ENCODE peak calls at places on chromosomes 1 and 21, in ten cellular contexts. One of them, this sample, is unnamed.

GRCh38 chr21:37658994-37659458 is 257.2 kb downstream of the KCNJ6 start:
- DNase-seq in fibroblast of the conjunctiva: no peak
- DNase-seq in T-helper 2 cell: no peak
- DNase-seq in GM12891: no peak
- DNase-seq in RCC 7860: peak; percentile 48
- DNase-seq in right cardiac atrium: no peak
- DNase-seq in substantia nigra: no peak
- DNase-seq in mesenteric fat pad: no peak
- DNase-seq in head of caudate nucleus: no peak
- DNase-seq in activated CD4-positive, alpha-beta T cell treated with anti-CD3 and anti-CD28 coated beads, Interleukin-2, amount 10 ng/mL, durations not matched to agents 7 days and 5 days: no peak
- DNase-seq in this sample: no peak

GRCh38 chr1:44676484-44677200 is 2.1 kb downstream of the ARMH1 start:
- DNase-seq in fibroblast of the conjunctiva: no peak
- DNase-seq in T-helper 2 cell: no peak
- DNase-seq in GM12891: no peak
- DNase-seq in RCC 7860: peak; percentile 23
- DNase-seq in right cardiac atrium: no peak
- DNase-seq in substantia nigra: no peak
- DNase-seq in mesenteric fat pad: no peak
- DNase-seq in head of caudate nucleus: no peak
- DNase-seq in activated CD4-positive, alpha-beta T cell treated with anti-CD3 and anti-CD28 coated beads, Interleukin-2, amount 10 ng/mL, durations not matched to agents 7 days and 5 days: no peak
- DNase-seq in this sample: no peak

GRCh38 chr21:20570824-20571232 is 427.4 kb upstream of the NCAM2 start:
- DNase-seq in fibroblast of the conjunctiva: no peak
- DNase-seq in T-helper 2 cell: no peak
- DNase-seq in GM12891: no peak
- DNase-seq in RCC 7860: no peak
- DNase-seq in right cardiac atrium: no peak
- DNase-seq in substantia nigra: no peak
- DNase-seq in mesenteric fat pad: no peak
- DNase-seq in head of caudate nucleus: no peak
- DNase-seq in activated CD4-positive, alpha-beta T cell treated with anti-CD3 and anti-CD28 coated beads, Interleukin-2, amount 10 ng/mL, durations not matched to agents 7 days and 5 days: no peak
- DNase-seq in this sample: no peak

GRCh38 chr1:43359696-43360095 is 915 bp downstream of the CDC20 start:
- DNase-seq in fibroblast of the conjunctiva: no peak
- DNase-seq in T-helper 2 cell: no peak
- DNase-seq in GM12891: no peak
- DNase-seq in RCC 7860: peak; percentile 48
- DNase-seq in right cardiac atrium: no peak
- DNase-seq in substantia nigra: no peak
- DNase-seq in mesenteric fat pad: no peak
- DNase-seq in head of caudate nucleus: no peak
- DNase-seq in activated CD4-positive, alpha-beta T cell treated with anti-CD3 and anti-CD28 coated beads, Interleukin-2, amount 10 ng/mL, durations not matched to agents 7 days and 5 days: no peak
- DNase-seq in this sample: no peak

GRCh38 chr21:40562603-40563002 is 284.4 kb downstream of the DSCAM start:
- DNase-seq in fibroblast of the conjunctiva: no peak
- DNase-seq in T-helper 2 cell: no peak
- DNase-seq in GM12891: no peak
- DNase-seq in RCC 7860: no peak
- DNase-seq in right cardiac atrium: no peak
- DNase-seq in substantia nigra: no peak
- DNase-seq in mesenteric fat pad: no peak
- DNase-seq in head of caudate nucleus: no peak
- DNase-seq in activated CD4-positive, alpha-beta T cell treated with anti-CD3 and anti-CD28 coated beads, Interleukin-2, amount 10 ng/mL, durations not matched to agents 7 days and 5 days: no peak
- DNase-seq in this sample: no peak

GRCh38 chr21:19621837-19622496 is 1218.4 kb upstream of the TMPRSS15 start:
- DNase-seq in fibroblast of the conjunctiva: no peak
- DNase-seq in T-helper 2 cell: no peak
- DNase-seq in GM12891: no peak
- DNase-seq in RCC 7860: no peak
- DNase-seq in right cardiac atrium: no peak
- DNase-seq in substantia nigra: no peak
- DNase-seq in mesenteric fat pad: no peak
- DNase-seq in head of caudate nucleus: no peak
- DNase-seq in activated CD4-positive, alpha-beta T cell treated with anti-CD3 and anti-CD28 coated beads, Interleukin-2, amount 10 ng/mL, durations not matched to agents 7 days and 5 days: no peak
- DNase-seq in this sample: no peak

GRCh38 chr1:8097077-8097799 is 71.1 kb upstream of the ERRFI1 start:
- DNase-seq in fibroblast of the conjunctiva: no peak
- DNase-seq in T-helper 2 cell: no peak
- DNase-seq in GM12891: no peak
- DNase-seq in RCC 7860: peak; percentile 99
- DNase-seq in right cardiac atrium: no peak
- DNase-seq in substantia nigra: no peak
- DNase-seq in mesenteric fat pad: no peak
- DNase-seq in head of caudate nucleus: no peak
- DNase-seq in activated CD4-positive, alpha-beta T cell treated with anti-CD3 and anti-CD28 coated beads, Interleukin-2, amount 10 ng/mL, durations not matched to agents 7 days and 5 days: no peak
- DNase-seq in this sample: no peak

GRCh38 chr1:52296345-52296744 is 69.7 kb downstream of the CC2D1B start:
- DNase-seq in fibroblast of the conjunctiva: peak; percentile 40
- DNase-seq in T-helper 2 cell: no peak
- DNase-seq in GM12891: peak; percentile 30
- DNase-seq in RCC 7860: peak; percentile 65
- DNase-seq in right cardiac atrium: no peak
- DNase-seq in substantia nigra: no peak
- DNase-seq in mesenteric fat pad: no peak
- DNase-seq in head of caudate nucleus: no peak
- DNase-seq in activated CD4-positive, alpha-beta T cell treated with anti-CD3 and anti-CD28 coated beads, Interleukin-2, amount 10 ng/mL, durations not matched to agents 7 days and 5 days: peak; percentile 13
- DNase-seq in this sample: no peak

GRCh38 chr1:60068393-60069045 is 5.1 kb downstream of the C1orf87 start:
- DNase-seq in fibroblast of the conjunctiva: peak; percentile 76
- DNase-seq in T-helper 2 cell: no peak
- DNase-seq in GM12891: no peak
- DNase-seq in RCC 7860: no peak
- DNase-seq in right cardiac atrium: no peak
- DNase-seq in substantia nigra: no peak
- DNase-seq in mesenteric fat pad: no peak
- DNase-seq in head of caudate nucleus: no peak
- DNase-seq in activated CD4-positive, alpha-beta T cell treated with anti-CD3 and anti-CD28 coated beads, Interleukin-2, amount 10 ng/mL, durations not matched to agents 7 days and 5 days: no peak
- DNase-seq in this sample: no peak

GRCh38 chr21:25639922-25640670 is 1.0 kb downstream of the JAM2 start:
- DNase-seq in fibroblast of the conjunctiva: no peak
- DNase-seq in T-helper 2 cell: no peak
- DNase-seq in GM12891: no peak
- DNase-seq in RCC 7860: no peak
- DNase-seq in right cardiac atrium: peak; percentile 73
- DNase-seq in substantia nigra: peak; percentile 63
- DNase-seq in mesenteric fat pad: no peak
- DNase-seq in head of caudate nucleus: peak; percentile 55
- DNase-seq in activated CD4-positive, alpha-beta T cell treated with anti-CD3 and anti-CD28 coated beads, Interleukin-2, amount 10 ng/mL, durations not matched to agents 7 days and 5 days: no peak
- DNase-seq in this sample: no peak

GRCh38 chr1:230153655-230154296 is 86.7 kb downstream of the GALNT2 start:
- DNase-seq in fibroblast of the conjunctiva: peak; percentile 52
- DNase-seq in T-helper 2 cell: no peak
- DNase-seq in GM12891: no peak
- DNase-seq in RCC 7860: no peak
- DNase-seq in right cardiac atrium: peak; percentile 78
- DNase-seq in substantia nigra: no peak
- DNase-seq in mesenteric fat pad: no peak
- DNase-seq in head of caudate nucleus: peak; percentile 75
- DNase-seq in activated CD4-positive, alpha-beta T cell treated with anti-CD3 and anti-CD28 coated beads, Interleukin-2, amount 10 ng/mL, durations not matched to agents 7 days and 5 days: no peak
- DNase-seq in this sample: no peak

GRCh38 chr1:233240839-233241682 is 54.5 kb downstream of the PCNX2 start:
- DNase-seq in fibroblast of the conjunctiva: peak; percentile 14
- DNase-seq in T-helper 2 cell: no peak
- DNase-seq in GM12891: peak; percentile 11
- DNase-seq in RCC 7860: no peak
- DNase-seq in right cardiac atrium: peak; percentile 87
- DNase-seq in substantia nigra: peak; percentile 63
- DNase-seq in mesenteric fat pad: no peak
- DNase-seq in head of caudate nucleus: peak; percentile 80
- DNase-seq in activated CD4-positive, alpha-beta T cell treated with anti-CD3 and anti-CD28 coated beads, Interleukin-2, amount 10 ng/mL, durations not matched to agents 7 days and 5 days: peak; percentile 42
- DNase-seq in this sample: no peak

GRCh38 chr1:52727114-52727586 is 897 bp downstream of the ZYG11B start:
- DNase-seq in fibroblast of the conjunctiva: no peak
- DNase-seq in T-helper 2 cell: no peak
- DNase-seq in GM12891: no peak
- DNase-seq in RCC 7860: no peak
- DNase-seq in right cardiac atrium: peak; percentile 50
- DNase-seq in substantia nigra: no peak
- DNase-seq in mesenteric fat pad: peak; percentile 81
- DNase-seq in head of caudate nucleus: peak; percentile 23
- DNase-seq in activated CD4-positive, alpha-beta T cell treated with anti-CD3 and anti-CD28 coated beads, Interleukin-2, amount 10 ng/mL, durations not matched to agents 7 days and 5 days: no peak
- DNase-seq in this sample: no peak

GRCh38 chr21:42309753-42310213 is 5.4 kb downstream of the TFF3 start:
- DNase-seq in fibroblast of the conjunctiva: no peak
- DNase-seq in T-helper 2 cell: peak; percentile 53
- DNase-seq in GM12891: peak; percentile 83
- DNase-seq in RCC 7860: no peak
- DNase-seq in right cardiac atrium: peak; percentile 69
- DNase-seq in substantia nigra: no peak
- DNase-seq in mesenteric fat pad: peak; percentile 88
- DNase-seq in head of caudate nucleus: peak; percentile 79
- DNase-seq in activated CD4-positive, alpha-beta T cell treated with anti-CD3 and anti-CD28 coated beads, Interleukin-2, amount 10 ng/mL, durations not matched to agents 7 days and 5 days: peak; percentile 78
- DNase-seq in this sample: no peak

GRCh38 chr1:245154429-245155185 is at the start of gene KIF26B:
- DNase-seq in fibroblast of the conjunctiva: no peak
- DNase-seq in T-helper 2 cell: no peak
- DNase-seq in GM12891: peak; percentile 41
- DNase-seq in RCC 7860: peak; percentile 75
- DNase-seq in right cardiac atrium: peak; percentile 68
- DNase-seq in substantia nigra: no peak
- DNase-seq in mesenteric fat pad: no peak
- DNase-seq in head of caudate nucleus: peak; percentile 47
- DNase-seq in activated CD4-positive, alpha-beta T cell treated with anti-CD3 and anti-CD28 coated beads, Interleukin-2, amount 10 ng/mL, durations not matched to agents 7 days and 5 days: peak; percentile 19
- DNase-seq in this sample: no peak

GRCh38 chr1:154198756-154199562 is 7.1 kb upstream of the TPM3 start:
- DNase-seq in fibroblast of the conjunctiva: no peak
- DNase-seq in T-helper 2 cell: no peak
- DNase-seq in GM12891: no peak
- DNase-seq in RCC 7860: no peak
- DNase-seq in right cardiac atrium: no peak
- DNase-seq in substantia nigra: no peak
- DNase-seq in mesenteric fat pad: no peak
- DNase-seq in head of caudate nucleus: no peak
- DNase-seq in activated CD4-positive, alpha-beta T cell treated with anti-CD3 and anti-CD28 coated beads, Interleukin-2, amount 10 ng/mL, durations not matched to agents 7 days and 5 days: peak; percentile 67
- DNase-seq in this sample: no peak

GRCh38 chr1:235725493-235725892 is 75.9 kb upstream of the GNG4 start:
- DNase-seq in fibroblast of the conjunctiva: no peak
- DNase-seq in T-helper 2 cell: no peak
- DNase-seq in GM12891: no peak
- DNase-seq in RCC 7860: no peak
- DNase-seq in right cardiac atrium: no peak
- DNase-seq in substantia nigra: no peak
- DNase-seq in mesenteric fat pad: no peak
- DNase-seq in head of caudate nucleus: no peak
- DNase-seq in activated CD4-positive, alpha-beta T cell treated with anti-CD3 and anti-CD28 coated beads, Interleukin-2, amount 10 ng/mL, durations not matched to agents 7 days and 5 days: no peak
- DNase-seq in this sample: no peak

GRCh38 chr21:38819719-38820147 is 14.0 kb downstream of the ETS2 start:
- DNase-seq in fibroblast of the conjunctiva: no peak
- DNase-seq in T-helper 2 cell: no peak
- DNase-seq in GM12891: no peak
- DNase-seq in RCC 7860: peak; percentile 70
- DNase-seq in right cardiac atrium: no peak
- DNase-seq in substantia nigra: no peak
- DNase-seq in mesenteric fat pad: no peak
- DNase-seq in head of caudate nucleus: no peak
- DNase-seq in activated CD4-positive, alpha-beta T cell treated with anti-CD3 and anti-CD28 coated beads, Interleukin-2, amount 10 ng/mL, durations not matched to agents 7 days and 5 days: no peak
- DNase-seq in this sample: no peak

GRCh38 chr1:182611787-182612186 is 7.6 kb upstream of the RGS16 start:
- DNase-seq in fibroblast of the conjunctiva: no peak
- DNase-seq in T-helper 2 cell: no peak
- DNase-seq in GM12891: no peak
- DNase-seq in RCC 7860: no peak
- DNase-seq in right cardiac atrium: no peak
- DNase-seq in substantia nigra: no peak
- DNase-seq in mesenteric fat pad: no peak
- DNase-seq in head of caudate nucleus: no peak
- DNase-seq in activated CD4-positive, alpha-beta T cell treated with anti-CD3 and anti-CD28 coated beads, Interleukin-2, amount 10 ng/mL, durations not matched to agents 7 days and 5 days: no peak
- DNase-seq in this sample: no peak

GRCh38 chr1:225143001-225143400 is 213.5 kb downstream of the DNAH14 start:
- DNase-seq in fibroblast of the conjunctiva: no peak
- DNase-seq in T-helper 2 cell: no peak
- DNase-seq in GM12891: no peak
- DNase-seq in RCC 7860: no peak
- DNase-seq in right cardiac atrium: no peak
- DNase-seq in substantia nigra: no peak
- DNase-seq in mesenteric fat pad: no peak
- DNase-seq in head of caudate nucleus: no peak
- DNase-seq in activated CD4-positive, alpha-beta T cell treated with anti-CD3 and anti-CD28 coated beads, Interleukin-2, amount 10 ng/mL, durations not matched to agents 7 days and 5 days: no peak
- DNase-seq in this sample: no peak

GRCh38 chr1:44485229-44485932 is 80.3 kb downstream of the RNF220 start:
- DNase-seq in fibroblast of the conjunctiva: peak; percentile 60
- DNase-seq in T-helper 2 cell: no peak
- DNase-seq in GM12891: no peak
- DNase-seq in RCC 7860: peak; percentile 74
- DNase-seq in right cardiac atrium: no peak
- DNase-seq in substantia nigra: no peak
- DNase-seq in mesenteric fat pad: no peak
- DNase-seq in head of caudate nucleus: no peak
- DNase-seq in activated CD4-positive, alpha-beta T cell treated with anti-CD3 and anti-CD28 coated beads, Interleukin-2, amount 10 ng/mL, durations not matched to agents 7 days and 5 days: no peak
- DNase-seq in this sample: no peak

GRCh38 chr1:229221106-229222019 is 49.5 kb upstream of the RAB4A start:
- DNase-seq in fibroblast of the conjunctiva: peak; percentile 86
- DNase-seq in T-helper 2 cell: no peak
- DNase-seq in GM12891: no peak
- DNase-seq in RCC 7860: no peak
- DNase-seq in right cardiac atrium: no peak
- DNase-seq in substantia nigra: no peak
- DNase-seq in mesenteric fat pad: no peak
- DNase-seq in head of caudate nucleus: no peak
- DNase-seq in activated CD4-positive, alpha-beta T cell treated with anti-CD3 and anti-CD28 coated beads, Interleukin-2, amount 10 ng/mL, durations not matched to agents 7 days and 5 days: no peak
- DNase-seq in this sample: peak; percentile 49